ENCODE peak calls at places on chromosomes 1 and 21, in four cellular contexts. F, Q, A and M are unnamed samples.

GRCh38 chr1:103516693-103517092 is 8.8 kb upstream of the RNPC3 start:
- DNase-seq in F (peak), Q (no peak), A (no peak), M (no peak)

GRCh38 chr1:241462371-241462770 is 57.2 kb downstream of the FH start:
- DNase-seq in F (no peak), Q (no peak), A (no peak), M (no peak)

GRCh38 chr1:40984066-40984465 is 4.6 kb downstream of the CTPS1 start:
- DNase-seq in F (no peak), Q (no peak), A (no peak), M (no peak)

GRCh38 chr1:15089244-15089992 is 64.1 kb upstream of the TMEM51 start:
- DNase-seq in F (no peak), Q (peak), A (no peak), M (no peak)

GRCh38 chr1:168497376-168497952 is 46.3 kb downstream of the XCL2 start:
- DNase-seq in F (no peak), Q (no peak), A (no peak), M (no peak)

GRCh38 chr21:37060296-37060695 is 12.6 kb downstream of the PIGP start:
- DNase-seq in F (peak), Q (peak), A (peak), M (no peak)

GRCh38 chr1:241355311-241356010 is 1.5 kb downstream of the RGS7 start:
- DNase-seq in F (no peak), Q (no peak), A (no peak), M (no peak)

GRCh38 chr1:7478797-7479499 is 292.1 kb upstream of the VAMP3 start:
- DNase-seq in F (peak), Q (peak), A (peak), M (no peak)

GRCh38 chr1:111553199-111553598 is 49.8 kb upstream of the ADORA3 start:
- DNase-seq in F (peak), Q (no peak), A (no peak), M (no peak)

GRCh38 chr1:64295566-64295965 is 92.1 kb downstream of the UBE2U start:
- DNase-seq in F (peak), Q (no peak), A (no peak), M (no peak)

GRCh38 chr1:58440696-58441095 is 105.8 kb downstream of the OMA1 start:
- DNase-seq in F (no peak), Q (no peak), A (no peak), M (no peak)

GRCh38 chr1:228321895-228322294 is 84.7 kb downstream of the TRIM11 start:
- DNase-seq in F (no peak), Q (no peak), A (no peak), M (no peak)

GRCh38 chr21:40615503-40616376 is 231.2 kb downstream of the DSCAM start:
- DNase-seq in F (no peak), Q (no peak), A (no peak), M (no peak)

GRCh38 chr1:181124206-181124825 is 35.8 kb downstream of the IER5 start:
- DNase-seq in F (no peak), Q (no peak), A (peak), M (no peak)

GRCh38 chr1:101219919-101220695 is 16.7 kb upstream of the S1PR1 start:
- DNase-seq in F (no peak), Q (peak), A (no peak), M (no peak)

GRCh38 chr1:202101182-202101581 is 21.5 kb upstream of the GPR37L1 start:
- DNase-seq in F (no peak), Q (no peak), A (no peak), M (no peak)

GRCh38 chr1:75067975-75068374 is 66.2 kb upstream of the LHX8 start:
- DNase-seq in F (no peak), Q (no peak), A (no peak), M (no peak)

GRCh38 chr1:15409400-15410222 is at the start of gene EFHD2:
- DNase-seq in F (peak), Q (peak), A (peak), M (peak)

GRCh38 chr1:106879538-106879937 is 176.9 kb upstream of the PRMT6 start:
- DNase-seq in F (no peak), Q (peak), A (no peak), M (peak)

DNA sequence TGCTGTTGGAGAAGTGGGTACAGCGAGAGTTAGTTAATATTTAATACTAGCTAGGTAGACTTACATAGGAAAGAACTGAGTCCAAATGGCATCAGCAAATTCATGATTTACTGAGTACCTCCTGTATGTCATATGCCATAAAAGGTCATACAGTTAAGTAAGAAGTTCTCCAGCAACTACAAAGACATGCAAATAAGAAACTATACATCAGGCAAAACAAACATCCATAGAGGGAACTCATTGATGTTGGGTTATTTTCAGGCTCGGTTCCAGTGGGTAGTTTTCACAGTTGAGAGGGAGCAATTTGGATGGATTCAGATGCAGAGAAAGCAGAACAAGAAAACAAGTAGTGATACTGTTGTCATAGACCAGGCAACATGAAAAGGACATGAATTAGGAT is 164.9 kb upstream of the L1TD1 start:
- DNase-seq in F (no peak), Q (no peak), A (no peak), M (no peak)
- TF ChIP-seq CTCF in F (no peak), Q (no peak), A (no peak), M (no peak)

GRCh38 chr1:94924967-94925366 is 1.9 kb downstream of the CNN3 start:
- DNase-seq in F (peak), Q (no peak), A (peak), M (no peak)
- H3K4me3 ChIP-seq in F (peak), Q (peak), A (no peak), M (peak)

GRCh38 chr1:51789342-51789741 is 89.2 kb downstream of the NRDC start:
- DNase-seq in F (no peak), Q (no peak), A (no peak), M (no peak)
- TF ChIP-seq POLR2A in F (no peak), Q (no peak), A (no peak), M (no peak)

GRCh38 chr21:45295576-45296365 is 8.1 kb upstream of the POFUT2 start:
- DNase-seq in F (peak), Q (no peak), A (peak), M (no peak)

GRCh38 chr21:45296638-45297037 is 8.9 kb upstream of the POFUT2 start:
- DNase-seq in F (no peak), Q (no peak), A (peak), M (no peak)

GRCh38 chr21:45299026-45299863 is 11.6 kb upstream of the POFUT2 start:
- DNase-seq in F (no peak), Q (peak), A (peak), M (no peak)

GRCh38 chr21:45297869-45298268 is 10.2 kb upstream of the POFUT2 start:
- DNase-seq in F (no peak), Q (no peak), A (no peak), M (no peak)

DNA sequence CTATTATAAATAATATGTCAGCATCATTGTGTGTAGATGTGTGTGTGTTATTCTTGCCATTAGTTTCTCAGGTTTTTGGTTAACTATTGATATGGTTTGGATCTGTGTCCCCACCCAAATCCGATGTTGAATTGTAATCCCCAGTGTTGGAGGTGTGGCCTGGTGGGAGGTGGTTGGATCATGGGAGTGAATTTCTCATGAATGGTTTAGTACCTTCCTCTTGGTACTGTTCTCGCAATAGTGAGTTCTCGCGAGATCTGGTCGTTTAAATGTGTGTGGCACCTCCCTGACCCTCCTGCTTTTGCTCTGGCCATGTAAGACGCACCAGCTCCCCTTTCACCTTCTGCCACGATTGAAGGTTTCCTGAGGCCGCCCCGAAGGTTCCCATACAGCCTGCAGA is 9.6 kb upstream of the POFUT2 start:
- DNase-seq in F (no peak), Q (no peak), A (no peak), M (no peak)
- TF ChIP-seq CTCF in F (no peak), Q (no peak), A (no peak), M (no peak)

DNA sequence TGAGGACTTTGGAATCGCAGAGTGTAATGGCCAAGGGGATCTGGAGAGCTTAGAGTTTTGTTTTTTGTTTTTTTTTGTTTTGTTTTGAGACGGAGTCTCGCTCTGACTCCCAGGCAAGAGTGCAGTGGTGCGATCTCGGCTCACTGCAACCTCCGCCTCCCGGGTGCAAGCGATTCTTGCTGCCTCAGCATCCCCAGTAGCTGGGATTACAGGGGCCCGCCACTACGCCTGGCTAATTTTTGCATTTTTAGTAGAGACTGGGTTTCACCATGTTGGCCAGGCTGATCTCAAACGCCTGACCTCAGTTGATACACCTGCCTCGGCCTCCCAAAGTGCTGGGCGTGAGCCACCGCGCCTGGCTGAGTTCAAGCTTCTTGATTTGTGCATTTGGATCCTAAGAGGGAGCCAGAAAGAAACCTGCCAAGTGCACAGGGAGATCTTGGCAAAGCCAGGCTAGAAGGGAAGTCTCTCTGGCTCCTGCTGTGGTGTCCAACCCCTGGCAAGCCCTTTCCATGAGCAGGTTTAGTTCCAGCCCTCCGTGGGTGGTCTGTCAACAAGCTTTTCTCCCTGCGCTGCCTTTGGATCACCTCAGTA is 852 bp downstream of the FAAH start:
- DNase-seq in F (no peak), Q (no peak), A (no peak), M (peak)
- H3K4me3 ChIP-seq in F (no peak), Q (peak), A (no peak), M (no peak)